ENCODE peak calls at places on chromosomes 5 and 9, in six cellular contexts. E is GM12878, A is H1, R is K562, X is HepG2, W is A549. Y is an unnamed sample.

GRCh38 chr9:114452219-114453169 is 52.8 kb downstream of the WHRN start:
- DNase-seq in W (no peak), A (no peak), E (no peak), X (no peak), R (no peak), Y (no peak)

GRCh38 chr5:2205596-2205995 is 322.9 kb upstream of the IRX4 start:
- DNase-seq in E (no peak), W (no peak), A (no peak), R (no peak), X (no peak), Y (no peak)

GRCh38 chr5:10891193-10891592 is 130.2 kb upstream of the DAP start:
- DNase-seq in W (no peak), R (no peak), A (no peak), E (no peak), X (no peak), Y (no peak)

GRCh38 chr5:108167174-108167573 is 214.7 kb downstream of the FBXL17 start:
- DNase-seq in A (no peak), E (no peak), W (no peak), R (no peak), X (no peak), Y (no peak)

GRCh38 chr5:135069016-135069770 is 35.2 kb upstream of the PITX1 start:
- DNase-seq in W (no peak), E (no peak), A (no peak), R (no peak), X (no peak), Y (no peak)

GRCh38 chr9:137252555-137253506 is 1.7 kb downstream of the STPG3 start:
- DNase-seq in A (no peak), W (no peak), R (peak), X (no peak), E (no peak), Y (no peak)

GRCh38 chr5:95725937-95726810 is 5.0 kb upstream of the RHOBTB3 start:
- DNase-seq in W (no peak), A (no peak), E (no peak), X (no peak), R (no peak), Y (no peak)

GRCh38 chr5:141914154-141914743 is 9.4 kb upstream of the DELE1 start:
- DNase-seq in W (no peak), E (no peak), R (peak), A (peak), X (no peak), Y (peak)

GRCh38 chr5:144276034-144276822 is 105.6 kb downstream of the KCTD16 start:
- DNase-seq in R (no peak), A (no peak), E (no peak), W (no peak), X (no peak), Y (no peak)

GRCh38 chr9:93886911-93887310 is 68.2 kb downstream of the BARX1 start:
- DNase-seq in E (no peak), A (peak), R (no peak), W (no peak), X (no peak), Y (no peak)

GRCh38 chr5:81014348-81014747 is 54.2 kb downstream of the RASGRF2 start:
- DNase-seq in E (no peak), A (no peak), X (no peak), R (no peak), W (no peak), Y (no peak)

GRCh38 chr9:125119643-125120286 is 23.6 kb downstream of the SCAI start:
- DNase-seq in W (no peak), R (peak), A (no peak), E (no peak), X (no peak), Y (peak)

GRCh38 chr5:150778517-150779396 is at the start of gene SMIM3:
- DNase-seq in W (peak), A (peak), X (peak), R (peak), E (no peak), Y (peak)

GRCh38 chr5:86797677-86798076 is 179.9 kb downstream of the COX7C start:
- DNase-seq in R (no peak), E (no peak), X (no peak), A (no peak), W (no peak), Y (no peak)

GRCh38 chr5:172353271-172353807 is 69.8 kb upstream of the UBTD2 start:
- DNase-seq in A (no peak), R (no peak), X (no peak), W (no peak), E (no peak), Y (no peak)

GRCh38 chr9:101246691-101247090 is 138.1 kb downstream of the BAAT start:
- DNase-seq in W (no peak), R (no peak), X (no peak), E (no peak), A (no peak), Y (no peak)

GRCh38 chr5:72817639-72818266 is 1.3 kb downstream of the TNPO1 start:
- DNase-seq in X (no peak), R (no peak), E (no peak), W (no peak), A (no peak), Y (no peak)

GRCh38 chr5:103668281-103668680 is 105.7 kb upstream of the NUDT12 start:
- DNase-seq in E (no peak), X (no peak), W (no peak), R (no peak), A (no peak), Y (no peak)

GRCh38 chr5:151236888-151237287 is 13.0 kb upstream of the CCDC69 start:
- DNase-seq in A (no peak), W (no peak), X (no peak), R (no peak), E (no peak), Y (no peak)

GRCh38 chr9:81549500-81550206 is 139.7 kb downstream of the TLE1 start:
- DNase-seq in A (no peak), W (peak), X (peak), R (no peak), E (no peak), Y (no peak)

GRCh38 chr5:61450880-61451279 is 118.8 kb downstream of the ZSWIM6 start:
- DNase-seq in E (no peak), X (no peak), W (peak), A (no peak), R (no peak), Y (peak)

GRCh38 chr9:132193227-132194110 is 31.6 kb downstream of the NTNG2 start:
- DNase-seq in R (no peak), W (no peak), A (no peak), X (no peak), E (no peak), Y (no peak)

GRCh38 chr9:93301291-93301811 is 117.4 kb downstream of the WNK2 start:
- DNase-seq in W (no peak), X (no peak), R (no peak), A (peak), E (no peak), Y (peak)

GRCh38 chr5:6557807-6558575 is 74.9 kb downstream of the NSUN2 start:
- DNase-seq in R (no peak), W (no peak), X (no peak), A (no peak), E (no peak), Y (no peak)

GRCh38 chr9:136326061-136326776 is 1.1 kb upstream of the GPSM1 start:
- DNase-seq in R (no peak), X (no peak), W (no peak), E (no peak), A (peak), Y (peak)

GRCh38 chr5:107310181-107310580 is 360.6 kb downstream of the EFNA5 start:
- DNase-seq in X (no peak), W (no peak), A (no peak), E (no peak), R (no peak), Y (no peak)

GRCh38 chr5:143749581-143750204 is 62.3 kb upstream of the HMHB1 start:
- DNase-seq in W (no peak), E (no peak), X (peak), R (no peak), A (no peak), Y (no peak)

GRCh38 chr9:111909444-111909843 is 12.8 kb downstream of the UGCG start:
- DNase-seq in E (no peak), X (no peak), W (no peak), A (no peak), R (peak), Y (no peak)

GRCh38 chr5:148476302-148476701 is 92.5 kb downstream of the FBXO38 start:
- DNase-seq in W (no peak), X (no peak), R (no peak), A (no peak), E (no peak), Y (no peak)

GRCh38 chr5:32151198-32151597 is 22.9 kb downstream of the GOLPH3 start:
- DNase-seq in A (no peak), X (no peak), W (no peak), E (no peak), R (no peak), Y (no peak)

GRCh38 chr9:22097712-22098111 is 88.6 kb upstream of the CDKN2B start:
- DNase-seq in W (no peak), R (no peak), X (no peak), E (no peak), A (no peak), Y (no peak)

GRCh38 chr9:69223605-69224004 is 49.5 kb downstream of the TJP2 start:
- DNase-seq in R (peak), W (peak), A (no peak), X (peak), E (no peak), Y (peak)

GRCh38 chr9:97419315-97419867 is 7.5 kb downstream of the TDRD7 start:
- DNase-seq in W (no peak), E (no peak), A (no peak), R (no peak), X (peak), Y (no peak)

GRCh38 chr5:80055491-80056170 is 20.5 kb downstream of the THBS4 start:
- DNase-seq in R (no peak), E (no peak), A (peak), W (no peak), X (no peak), Y (no peak)

GRCh38 chr9:129178983-129179382 is 922 bp upstream of the IER5L start:
- DNase-seq in W (no peak), X (no peak), A (peak), E (no peak), R (no peak), Y (no peak)

GRCh38 chr9:129176786-129177442 is 1.1 kb downstream of the IER5L start:
- DNase-seq in X (no peak), A (peak), E (no peak), W (peak), R (peak), Y (peak)

GRCh38 chr9:129177443-129177790 is 644 bp downstream of the IER5L start:
- DNase-seq in A (peak), X (no peak), E (no peak), R (no peak), W (no peak), Y (peak)

GRCh38 chr9:129177791-129178578 is at the start of gene IER5L:
- DNase-seq in A (peak), E (no peak), X (peak), R (peak), W (peak), Y (peak)

DNA sequence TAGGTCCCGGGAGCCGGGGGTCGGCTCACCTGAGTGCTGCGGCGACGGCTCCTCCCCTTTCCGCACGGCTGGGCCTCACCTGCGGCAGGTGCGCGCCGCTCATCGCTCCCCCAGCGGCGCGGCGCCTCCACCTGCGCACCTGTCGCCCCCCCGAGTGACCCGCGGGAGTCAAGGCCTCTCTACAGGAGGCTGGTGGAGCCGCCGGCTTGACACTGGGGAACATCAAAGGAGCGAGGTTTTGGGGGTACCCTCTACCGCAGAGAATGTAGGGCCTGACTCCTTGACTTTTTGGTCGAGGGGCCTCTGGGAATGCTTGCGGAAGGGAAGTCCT is 483 bp upstream of the IER5L start:
- DNase-seq in A (no peak), E (no peak), R (no peak), W (no peak), X (no peak), Y (no peak)
- TF ChIP-seq CHD2 in A (no peak), E (no peak), R (no peak), W (no peak), X (no peak), Y (no peak)

GRCh38 chr5:56818409-56819026 is 3.2 kb downstream of the MAP3K1 start:
- DNase-seq in A (no peak), X (no peak), W (no peak), R (peak), E (no peak), Y (no peak)
- TF ChIP-seq CHD2 in A (no peak), X (no peak), W (no peak), R (no peak), E (no peak), Y (no peak)

GRCh38 chr5:132659598-132660493 is 1.9 kb downstream of the IL13 start:
- DNase-seq in R (no peak), E (no peak), X (no peak), W (no peak), A (no peak), Y (no peak)
- TF ChIP-seq CHD2 in R (no peak), E (no peak), X (no peak), W (no peak), A (no peak), Y (no peak)

DNA sequence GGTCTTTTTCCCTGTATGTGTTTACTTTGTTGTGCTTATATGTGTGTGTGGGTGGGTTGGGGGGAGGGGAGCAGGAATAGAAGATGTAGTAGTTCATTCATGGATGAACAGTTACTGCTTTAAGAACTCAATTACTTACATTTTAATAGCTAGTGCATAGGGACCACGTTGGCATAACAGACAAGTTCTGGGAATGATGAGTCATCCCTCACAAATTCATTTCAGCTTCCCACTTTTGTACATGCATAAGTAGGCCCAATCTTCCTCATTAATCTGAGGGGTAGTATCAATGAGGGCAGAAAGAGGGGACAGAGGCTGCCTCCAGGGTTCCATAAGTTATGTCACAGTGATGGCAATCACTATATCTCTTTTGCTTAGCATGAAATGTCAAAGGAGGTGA is 36.9 kb downstream of the PRDM6 start:
- DNase-seq in W (peak), X (no peak), E (no peak), A (no peak), R (peak), Y (no peak)
- TF ChIP-seq CHD2 in W (no peak), X (no peak), E (no peak), A (no peak), R (no peak), Y (no peak)

GRCh38 chr5:127567026-127567768 is 49.8 kb downstream of the PRRC1 start:
- DNase-seq in W (no peak), A (no peak), R (no peak), E (no peak), X (no peak), Y (no peak)
- TF ChIP-seq CHD2 in W (no peak), A (no peak), R (no peak), E (peak), X (no peak), Y (no peak)

Y was measured in SK-N-SH.